ENCODE peak calls at places on chromosomes 3 and 15, in four cellular contexts. One of them, this sample, is unnamed.

GRCh38 chr15:32723171-32723948 is 5.6 kb downstream of the GREM1 start:
- DNase-seq in HepG2: no peak
- DNase-seq in body of pancreas: no peak
- DNase-seq in transverse colon: no peak
- DNase-seq in this sample: no peak

GRCh38 chr3:76991165-76991564 is 48.7 kb upstream of the ROBO2 start:
- DNase-seq in HepG2: no peak
- DNase-seq in body of pancreas: no peak
- DNase-seq in transverse colon: no peak
- DNase-seq in this sample: no peak

GRCh38 chr3:169827712-169828111 is 15.0 kb upstream of the LRRC34 start:
- DNase-seq in HepG2: no peak
- DNase-seq in body of pancreas: no peak
- DNase-seq in transverse colon: no peak
- DNase-seq in this sample: no peak

GRCh38 chr15:101429646-101430045 is 59.9 kb downstream of the PCSK6 start:
- DNase-seq in HepG2: no peak
- DNase-seq in body of pancreas: no peak
- DNase-seq in transverse colon: no peak
- DNase-seq in this sample: no peak

GRCh38 chr3:160996811-160997210 is 108.3 kb downstream of the B3GALNT1 start:
- DNase-seq in HepG2: no peak
- DNase-seq in body of pancreas: no peak
- DNase-seq in transverse colon: no peak
- DNase-seq in this sample: no peak

GRCh38 chr3:128906031-128906803 is 26.8 kb downstream of the ACAD9 start:
- DNase-seq in HepG2: no peak
- DNase-seq in body of pancreas: no peak
- DNase-seq in transverse colon: no peak
- DNase-seq in this sample: no peak

GRCh38 chr3:172259191-172259590 is 189.1 kb downstream of the GHSR start:
- DNase-seq in HepG2: no peak
- DNase-seq in body of pancreas: no peak
- DNase-seq in transverse colon: no peak
- DNase-seq in this sample: no peak

GRCh38 chr15:32952901-32953889 is 235.4 kb downstream of the GREM1 start:
- DNase-seq in HepG2: no peak
- DNase-seq in body of pancreas: no peak
- DNase-seq in transverse colon: no peak
- DNase-seq in this sample: no peak

GRCh38 chr3:117084739-117085270 is 375.2 kb downstream of the TUSC7 start:
- DNase-seq in HepG2: no peak
- DNase-seq in body of pancreas: no peak
- DNase-seq in transverse colon: no peak
- DNase-seq in this sample: no peak

GRCh38 chr15:53789654-53790053 is 30.2 kb upstream of the WDR72 start:
- DNase-seq in HepG2: no peak
- DNase-seq in body of pancreas: no peak
- DNase-seq in transverse colon: no peak
- DNase-seq in this sample: no peak

GRCh38 chr3:189144645-189145044 is 27.1 kb upstream of the TPRG1 start:
- DNase-seq in HepG2: no peak
- DNase-seq in body of pancreas: no peak
- DNase-seq in transverse colon: no peak
- DNase-seq in this sample: no peak

GRCh38 chr3:58989173-58989572 is 60.7 kb downstream of the CFAP20DC start:
- DNase-seq in HepG2: no peak
- DNase-seq in body of pancreas: no peak
- DNase-seq in transverse colon: no peak
- DNase-seq in this sample: no peak

GRCh38 chr3:147937341-147937740 is 528.2 kb downstream of the ZIC1 start:
- DNase-seq in HepG2: no peak
- DNase-seq in body of pancreas: no peak
- DNase-seq in transverse colon: no peak
- DNase-seq in this sample: no peak

GRCh38 chr15:69760263-69760855 is 307.7 kb downstream of the RPLP1 start:
- DNase-seq in HepG2: no peak
- DNase-seq in body of pancreas: no peak
- DNase-seq in transverse colon: no peak
- DNase-seq in this sample: no peak

GRCh38 chr15:69992326-69992725 is 105.4 kb downstream of the TLE3 start:
- DNase-seq in HepG2: no peak
- DNase-seq in body of pancreas: no peak
- DNase-seq in transverse colon: no peak
- DNase-seq in this sample: no peak

GRCh38 chr3:49165771-49166751 is at the start of gene CCDC71:
- DNase-seq in HepG2: peak
- DNase-seq in body of pancreas: peak
- DNase-seq in transverse colon: peak
- DNase-seq in this sample: peak

GRCh38 chr3:82342521-82342920 is 581.1 kb upstream of the GBE1 start:
- DNase-seq in HepG2: no peak
- DNase-seq in body of pancreas: no peak
- DNase-seq in transverse colon: no peak
- DNase-seq in this sample: no peak

GRCh38 chr15:83904107-83904720 is 250.3 kb downstream of the ADAMTSL3 start:
- DNase-seq in HepG2: no peak
- DNase-seq in body of pancreas: no peak
- DNase-seq in transverse colon: peak
- DNase-seq in this sample: peak

GRCh38 chr15:95990833-95991232 is 339.7 kb upstream of the NR2F2 start:
- DNase-seq in HepG2: no peak
- DNase-seq in body of pancreas: no peak
- DNase-seq in transverse colon: no peak
- DNase-seq in this sample: no peak

GRCh38 chr15:41936649-41937567 is 35.4 kb downstream of the EHD4 start:
- DNase-seq in HepG2: no peak
- DNase-seq in body of pancreas: no peak
- DNase-seq in transverse colon: peak
- DNase-seq in this sample: no peak

GRCh38 chr3:157999246-157999645 is 107.0 kb downstream of the SHOX2 start:
- DNase-seq in HepG2: no peak
- DNase-seq in body of pancreas: no peak
- DNase-seq in transverse colon: no peak
- DNase-seq in this sample: no peak

GRCh38 chr15:58139631-58140522 is 1.7 kb downstream of the AQP9 start:
- DNase-seq in HepG2: no peak
- DNase-seq in body of pancreas: no peak
- DNase-seq in transverse colon: no peak
- DNase-seq in this sample: no peak

GRCh38 chr3:149590691-149591441 is 67.0 kb downstream of the WWTR1 start:
- DNase-seq in HepG2: no peak
- DNase-seq in body of pancreas: no peak
- DNase-seq in transverse colon: no peak
- DNase-seq in this sample: no peak

GRCh38 chr3:31610700-31611275 is 78.1 kb downstream of the STT3B start:
- DNase-seq in HepG2: peak
- DNase-seq in body of pancreas: no peak
- DNase-seq in transverse colon: no peak
- DNase-seq in this sample: no peak

GRCh38 chr15:90871716-90872480 is 3.5 kb downstream of the FURIN start:
- DNase-seq in HepG2: no peak
- DNase-seq in body of pancreas: no peak
- DNase-seq in transverse colon: peak
- DNase-seq in this sample: no peak

GRCh38 chr15:71823801-71824200 is 13.4 kb downstream of the NR2E3 start:
- DNase-seq in HepG2: no peak
- DNase-seq in body of pancreas: no peak
- DNase-seq in transverse colon: no peak
- DNase-seq in this sample: no peak

GRCh38 chr3:114809668-114810413 is 337.2 kb downstream of the ZBTB20 start:
- DNase-seq in HepG2: peak
- DNase-seq in body of pancreas: no peak
- DNase-seq in transverse colon: no peak
- DNase-seq in this sample: no peak

GRCh38 chr15:61726166-61726565 is 334.1 kb downstream of the VPS13C start:
- DNase-seq in HepG2: no peak
- DNase-seq in body of pancreas: no peak
- DNase-seq in transverse colon: no peak
- DNase-seq in this sample: no peak

GRCh38 chr3:45224824-45225464 is 1.1 kb downstream of the TMEM158 start:
- DNase-seq in HepG2: peak
- DNase-seq in body of pancreas: peak
- DNase-seq in transverse colon: peak
- DNase-seq in this sample: peak

GRCh38 chr15:83653639-83654378 is at the start of gene ADAMTSL3:
- DNase-seq in HepG2: no peak
- DNase-seq in body of pancreas: peak
- DNase-seq in transverse colon: peak
- DNase-seq in this sample: peak

GRCh38 chr3:107487490-107487889 is 35.3 kb upstream of the BBX start:
- DNase-seq in HepG2: no peak
- DNase-seq in body of pancreas: no peak
- DNase-seq in transverse colon: no peak
- DNase-seq in this sample: no peak

DNA sequence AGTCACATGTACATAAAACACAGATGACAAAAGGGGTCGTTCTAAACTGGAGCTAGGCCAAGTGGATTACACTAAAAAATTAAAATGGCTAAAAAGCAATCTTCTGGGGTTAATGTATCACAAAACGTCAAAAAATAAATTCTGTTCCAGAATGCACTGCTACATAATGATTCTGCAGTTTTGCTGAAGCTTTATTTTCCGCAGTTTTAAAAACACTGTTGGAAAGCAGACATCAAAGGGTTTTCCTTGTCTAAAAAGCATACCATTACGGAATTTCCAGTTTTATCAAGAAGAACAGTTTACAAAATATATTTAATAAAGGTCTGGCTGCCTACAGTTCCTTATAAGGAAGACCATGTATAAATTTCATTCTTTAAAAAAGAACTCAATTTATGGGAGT is 1.4 kb downstream of the DMXL2 start:
- DNase-seq in HepG2: no peak
- DNase-seq in body of pancreas: no peak
- DNase-seq in transverse colon: no peak
- DNase-seq in this sample: no peak
- H3K4me3 ChIP-seq in HepG2: peak
- H3K4me3 ChIP-seq in body of pancreas: no peak
- H3K4me3 ChIP-seq in transverse colon: peak
- H3K4me3 ChIP-seq in this sample: peak

DNA sequence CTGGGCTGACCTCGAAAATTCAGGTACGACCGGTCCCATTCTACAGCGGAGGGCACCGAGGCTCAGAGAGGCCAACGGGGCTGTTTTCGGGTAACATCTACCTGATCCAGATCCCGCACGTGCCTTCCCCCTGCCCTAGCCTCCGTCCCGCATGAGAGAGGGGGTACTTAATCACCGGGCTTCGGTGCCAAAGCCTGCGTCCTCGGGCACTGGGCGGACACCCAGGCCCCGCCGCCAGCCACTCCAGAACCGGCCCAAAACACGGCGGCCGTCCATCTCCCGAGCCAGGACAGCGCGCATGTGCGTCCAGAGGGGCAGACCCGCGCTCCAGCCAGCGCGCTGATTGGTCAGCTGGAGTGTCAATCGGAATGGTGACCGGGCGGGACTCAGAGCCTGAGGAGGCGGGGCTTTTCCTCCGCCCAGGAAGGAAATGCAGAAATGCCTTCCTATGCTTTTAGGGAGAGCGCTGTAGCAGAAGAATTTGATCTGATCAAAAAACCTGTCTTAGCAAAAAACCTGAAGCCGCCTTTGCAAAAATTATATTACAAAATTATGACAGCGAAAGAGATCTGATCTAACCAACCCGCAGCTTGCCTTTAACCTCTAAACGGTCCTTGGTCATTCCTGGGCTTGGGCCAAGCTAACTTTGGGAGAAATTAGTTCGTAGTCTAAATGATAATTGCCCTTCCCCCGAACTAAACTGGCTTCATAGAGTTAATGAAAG is at the start of gene RPUSD3:
- DNase-seq in HepG2: peak
- DNase-seq in body of pancreas: peak
- DNase-seq in transverse colon: peak
- DNase-seq in this sample: peak
- TF ChIP-seq POLR2A in HepG2: no peak
- TF ChIP-seq POLR2A in body of pancreas: no peak
- TF ChIP-seq POLR2A in transverse colon: no peak
- TF ChIP-seq POLR2A in this sample: no peak

DNA sequence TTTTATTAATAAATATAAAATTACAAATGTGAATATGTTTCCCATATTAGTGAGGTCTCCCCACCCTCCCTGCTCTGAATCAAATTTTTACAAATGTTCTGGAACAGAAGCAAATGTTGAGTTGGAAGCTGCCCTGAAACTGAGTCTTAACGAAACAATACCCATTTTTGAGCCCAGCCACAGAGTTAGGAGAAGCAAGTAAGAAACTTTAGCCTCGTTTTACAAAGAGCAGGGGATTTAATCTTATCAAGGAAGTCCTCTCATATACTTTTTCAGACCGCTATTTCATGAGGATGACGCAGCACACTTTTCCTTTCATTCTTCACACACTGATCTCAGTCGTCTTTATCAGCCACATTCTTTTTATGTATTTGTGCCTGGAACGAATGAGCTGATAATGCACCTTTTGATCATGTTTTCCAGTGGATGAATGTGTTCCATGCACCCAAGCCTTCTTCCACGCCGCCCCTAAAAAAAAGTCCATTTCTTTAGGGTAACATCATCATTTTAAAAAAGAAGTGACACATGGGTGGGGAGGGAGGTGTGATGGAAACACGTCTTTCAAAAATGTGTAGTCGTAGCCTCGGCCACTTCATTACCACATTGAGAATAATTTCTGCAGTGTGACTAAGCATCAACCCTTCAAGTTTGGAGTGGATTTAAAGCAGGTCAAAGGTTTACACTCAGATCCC is 48.1 kb downstream of the SETMAR start:
- DNase-seq in HepG2: no peak
- DNase-seq in body of pancreas: no peak
- DNase-seq in transverse colon: no peak
- DNase-seq in this sample: no peak
- H3K4me3 ChIP-seq in HepG2: no peak
- H3K4me3 ChIP-seq in body of pancreas: no peak
- H3K4me3 ChIP-seq in transverse colon: no peak
- H3K4me3 ChIP-seq in this sample: no peak

DNA sequence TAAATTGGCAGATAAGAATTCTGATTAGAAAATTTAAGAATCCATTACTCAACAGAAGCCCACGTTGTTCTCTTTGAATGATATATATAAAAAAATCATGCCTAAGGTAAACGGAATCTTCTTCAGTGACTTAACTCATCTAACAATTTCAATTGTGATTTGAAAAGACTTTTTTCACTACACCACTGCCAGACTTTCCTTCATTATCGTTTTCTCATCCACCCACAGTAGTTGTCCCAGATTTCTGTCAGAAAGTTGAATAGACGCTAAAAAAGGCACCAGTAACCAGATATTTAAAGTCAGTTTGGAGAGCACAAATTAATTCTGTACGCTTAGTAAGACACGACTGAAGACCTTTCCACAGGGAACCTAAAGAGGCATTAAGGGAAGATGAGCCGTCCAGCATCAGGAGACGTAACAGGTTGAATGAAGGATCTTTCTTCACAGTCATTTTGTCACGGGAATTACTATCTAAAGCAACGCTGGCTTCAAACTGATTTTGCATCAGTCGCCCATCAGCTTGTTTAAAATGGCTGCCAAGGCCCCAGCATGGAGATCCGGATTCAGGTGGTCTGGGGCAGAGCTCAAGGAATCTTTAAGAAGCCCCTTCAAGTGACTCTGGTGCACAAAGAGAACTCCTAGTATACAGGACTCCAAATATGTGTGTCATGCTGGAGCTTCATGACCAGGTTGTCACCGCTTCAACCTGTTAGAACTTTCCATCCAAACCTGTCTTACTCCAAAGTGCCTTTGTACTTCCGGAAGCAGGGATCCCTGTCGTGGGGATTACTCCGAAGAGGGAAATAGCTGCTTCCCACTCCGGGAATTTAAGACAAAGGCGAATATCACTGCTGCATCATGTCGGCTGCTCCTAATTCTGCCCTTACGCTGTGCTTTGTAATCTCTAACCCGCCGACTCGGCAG is 1.2 kb downstream of the HIGD1A start:
- DNase-seq in HepG2: peak
- DNase-seq in body of pancreas: peak
- DNase-seq in transverse colon: no peak
- DNase-seq in this sample: no peak
- TF ChIP-seq POLR2A in HepG2: peak
- TF ChIP-seq POLR2A in body of pancreas: no peak
- TF ChIP-seq POLR2A in transverse colon: no peak
- TF ChIP-seq POLR2A in this sample: no peak